ENCODE peak calls at places on chromosomes 12 and 14, in nine cellular contexts. One of them, this sample, is unnamed.

GRCh38 chr12:66774921-66775320 is 96.0 kb upstream of the GRIP1 start:
- DNase-seq in stimulated activated CD4-positive, alpha-beta T cell treated with anti-CD3 and anti-CD28 coated beads, Interleukin-15, amount 100 ng/mL, for 1 hour: no peak
- DNase-seq in activated effector memory CD4-positive, alpha-beta T cell treated with anti-CD3 and anti-CD28 coated beads, Interleukin-2, amount 50 U/mL, for 16 hours: no peak
- DNase-seq in brain microvascular endothelial cell: no peak
- DNase-seq in heart left ventricle: no peak
- DNase-seq in OCI-LY7: no peak
- DNase-seq in lower leg skin: no peak
- DNase-seq in HT1080: no peak
- DNase-seq in psoas muscle: no peak
- DNase-seq in this sample: no peak

GRCh38 chr12:95986635-95987535 is 9.3 kb downstream of the HAL start:
- DNase-seq in stimulated activated CD4-positive, alpha-beta T cell treated with anti-CD3 and anti-CD28 coated beads, Interleukin-15, amount 100 ng/mL, for 1 hour: no peak
- DNase-seq in activated effector memory CD4-positive, alpha-beta T cell treated with anti-CD3 and anti-CD28 coated beads, Interleukin-2, amount 50 U/mL, for 16 hours: no peak
- DNase-seq in brain microvascular endothelial cell: no peak
- DNase-seq in heart left ventricle: no peak
- DNase-seq in OCI-LY7: no peak
- DNase-seq in lower leg skin: no peak
- DNase-seq in HT1080: no peak
- DNase-seq in psoas muscle: no peak
- DNase-seq in this sample: no peak

GRCh38 chr12:7108042-7108927 is 729 bp downstream of the C1RL start:
- DNase-seq in stimulated activated CD4-positive, alpha-beta T cell treated with anti-CD3 and anti-CD28 coated beads, Interleukin-15, amount 100 ng/mL, for 1 hour: peak; percentile 50
- DNase-seq in activated effector memory CD4-positive, alpha-beta T cell treated with anti-CD3 and anti-CD28 coated beads, Interleukin-2, amount 50 U/mL, for 16 hours: peak; percentile 90
- DNase-seq in brain microvascular endothelial cell: peak; percentile 33
- DNase-seq in heart left ventricle: peak; percentile 63
- DNase-seq in OCI-LY7: peak; percentile 75
- DNase-seq in lower leg skin: peak; percentile 95
- DNase-seq in HT1080: peak; percentile 83
- DNase-seq in psoas muscle: peak; percentile 83
- DNase-seq in this sample: peak; percentile 35

GRCh38 chr12:50672158-50672557 is 91.7 kb upstream of the ATF1 start:
- DNase-seq in stimulated activated CD4-positive, alpha-beta T cell treated with anti-CD3 and anti-CD28 coated beads, Interleukin-15, amount 100 ng/mL, for 1 hour: no peak
- DNase-seq in activated effector memory CD4-positive, alpha-beta T cell treated with anti-CD3 and anti-CD28 coated beads, Interleukin-2, amount 50 U/mL, for 16 hours: no peak
- DNase-seq in brain microvascular endothelial cell: no peak
- DNase-seq in heart left ventricle: no peak
- DNase-seq in OCI-LY7: no peak
- DNase-seq in lower leg skin: no peak
- DNase-seq in HT1080: no peak
- DNase-seq in psoas muscle: no peak
- DNase-seq in this sample: no peak

GRCh38 chr12:124694846-124695497 is 127.6 kb upstream of the NCOR2 start:
- DNase-seq in stimulated activated CD4-positive, alpha-beta T cell treated with anti-CD3 and anti-CD28 coated beads, Interleukin-15, amount 100 ng/mL, for 1 hour: no peak
- DNase-seq in activated effector memory CD4-positive, alpha-beta T cell treated with anti-CD3 and anti-CD28 coated beads, Interleukin-2, amount 50 U/mL, for 16 hours: no peak
- DNase-seq in brain microvascular endothelial cell: peak; percentile 91
- DNase-seq in heart left ventricle: peak; percentile 75
- DNase-seq in OCI-LY7: no peak
- DNase-seq in lower leg skin: no peak
- DNase-seq in HT1080: peak; percentile 80
- DNase-seq in psoas muscle: peak; percentile 46
- DNase-seq in this sample: no peak

GRCh38 chr14:101175731-101176534 is 272.4 kb upstream of the RTL1 start:
- DNase-seq in stimulated activated CD4-positive, alpha-beta T cell treated with anti-CD3 and anti-CD28 coated beads, Interleukin-15, amount 100 ng/mL, for 1 hour: no peak
- DNase-seq in activated effector memory CD4-positive, alpha-beta T cell treated with anti-CD3 and anti-CD28 coated beads, Interleukin-2, amount 50 U/mL, for 16 hours: no peak
- DNase-seq in brain microvascular endothelial cell: no peak
- DNase-seq in heart left ventricle: no peak
- DNase-seq in OCI-LY7: no peak
- DNase-seq in lower leg skin: peak; percentile 52
- DNase-seq in HT1080: no peak
- DNase-seq in psoas muscle: no peak
- DNase-seq in this sample: no peak

GRCh38 chr12:58139894-58140293 is 198.5 kb downstream of the ATP23 start:
- DNase-seq in stimulated activated CD4-positive, alpha-beta T cell treated with anti-CD3 and anti-CD28 coated beads, Interleukin-15, amount 100 ng/mL, for 1 hour: no peak
- DNase-seq in activated effector memory CD4-positive, alpha-beta T cell treated with anti-CD3 and anti-CD28 coated beads, Interleukin-2, amount 50 U/mL, for 16 hours: no peak
- DNase-seq in brain microvascular endothelial cell: no peak
- DNase-seq in heart left ventricle: no peak
- DNase-seq in OCI-LY7: no peak
- DNase-seq in lower leg skin: no peak
- DNase-seq in HT1080: no peak
- DNase-seq in psoas muscle: no peak
- DNase-seq in this sample: no peak

GRCh38 chr12:118103231-118103600 is 595 bp downstream of the VSIG10 start:
- DNase-seq in stimulated activated CD4-positive, alpha-beta T cell treated with anti-CD3 and anti-CD28 coated beads, Interleukin-15, amount 100 ng/mL, for 1 hour: no peak
- DNase-seq in activated effector memory CD4-positive, alpha-beta T cell treated with anti-CD3 and anti-CD28 coated beads, Interleukin-2, amount 50 U/mL, for 16 hours: peak; percentile 63
- DNase-seq in brain microvascular endothelial cell: no peak
- DNase-seq in heart left ventricle: no peak
- DNase-seq in OCI-LY7: no peak
- DNase-seq in lower leg skin: peak; percentile 88
- DNase-seq in HT1080: peak; percentile 30
- DNase-seq in psoas muscle: peak; percentile 16
- DNase-seq in this sample: no peak

GRCh38 chr12:80946591-80946990 is 8.9 kb upstream of the LIN7A start:
- DNase-seq in stimulated activated CD4-positive, alpha-beta T cell treated with anti-CD3 and anti-CD28 coated beads, Interleukin-15, amount 100 ng/mL, for 1 hour: no peak
- DNase-seq in activated effector memory CD4-positive, alpha-beta T cell treated with anti-CD3 and anti-CD28 coated beads, Interleukin-2, amount 50 U/mL, for 16 hours: no peak
- DNase-seq in brain microvascular endothelial cell: no peak
- DNase-seq in heart left ventricle: no peak
- DNase-seq in OCI-LY7: no peak
- DNase-seq in lower leg skin: no peak
- DNase-seq in HT1080: no peak
- DNase-seq in psoas muscle: no peak
- DNase-seq in this sample: no peak

GRCh38 chr14:49868720-49869114 is 16.1 kb upstream of the NEMF start:
- DNase-seq in stimulated activated CD4-positive, alpha-beta T cell treated with anti-CD3 and anti-CD28 coated beads, Interleukin-15, amount 100 ng/mL, for 1 hour: no peak
- DNase-seq in activated effector memory CD4-positive, alpha-beta T cell treated with anti-CD3 and anti-CD28 coated beads, Interleukin-2, amount 50 U/mL, for 16 hours: no peak
- DNase-seq in brain microvascular endothelial cell: no peak
- DNase-seq in heart left ventricle: no peak
- DNase-seq in OCI-LY7: no peak
- DNase-seq in lower leg skin: no peak
- DNase-seq in HT1080: no peak
- DNase-seq in psoas muscle: no peak
- DNase-seq in this sample: no peak

GRCh38 chr14:99075771-99076370 is 196.1 kb downstream of the BCL11B start:
- DNase-seq in stimulated activated CD4-positive, alpha-beta T cell treated with anti-CD3 and anti-CD28 coated beads, Interleukin-15, amount 100 ng/mL, for 1 hour: no peak
- DNase-seq in activated effector memory CD4-positive, alpha-beta T cell treated with anti-CD3 and anti-CD28 coated beads, Interleukin-2, amount 50 U/mL, for 16 hours: no peak
- DNase-seq in brain microvascular endothelial cell: no peak
- DNase-seq in heart left ventricle: no peak
- DNase-seq in OCI-LY7: no peak
- DNase-seq in lower leg skin: peak; percentile 61
- DNase-seq in HT1080: no peak
- DNase-seq in psoas muscle: no peak
- DNase-seq in this sample: no peak

GRCh38 chr12:29616664-29617409 is 119.4 kb upstream of the OVCH1 start:
- DNase-seq in stimulated activated CD4-positive, alpha-beta T cell treated with anti-CD3 and anti-CD28 coated beads, Interleukin-15, amount 100 ng/mL, for 1 hour: no peak
- DNase-seq in activated effector memory CD4-positive, alpha-beta T cell treated with anti-CD3 and anti-CD28 coated beads, Interleukin-2, amount 50 U/mL, for 16 hours: no peak
- DNase-seq in brain microvascular endothelial cell: peak; percentile 95
- DNase-seq in heart left ventricle: no peak
- DNase-seq in OCI-LY7: no peak
- DNase-seq in lower leg skin: no peak
- DNase-seq in HT1080: peak; percentile 78
- DNase-seq in psoas muscle: no peak
- DNase-seq in this sample: no peak

GRCh38 chr14:75959031-75959430 is 22.8 kb downstream of the TGFB3 start:
- DNase-seq in stimulated activated CD4-positive, alpha-beta T cell treated with anti-CD3 and anti-CD28 coated beads, Interleukin-15, amount 100 ng/mL, for 1 hour: no peak
- DNase-seq in activated effector memory CD4-positive, alpha-beta T cell treated with anti-CD3 and anti-CD28 coated beads, Interleukin-2, amount 50 U/mL, for 16 hours: no peak
- DNase-seq in brain microvascular endothelial cell: no peak
- DNase-seq in heart left ventricle: no peak
- DNase-seq in OCI-LY7: no peak
- DNase-seq in lower leg skin: no peak
- DNase-seq in HT1080: no peak
- DNase-seq in psoas muscle: no peak
- DNase-seq in this sample: no peak

GRCh38 chr14:64815257-64815656 is 64.5 kb downstream of the SPTB start:
- DNase-seq in stimulated activated CD4-positive, alpha-beta T cell treated with anti-CD3 and anti-CD28 coated beads, Interleukin-15, amount 100 ng/mL, for 1 hour: no peak
- DNase-seq in activated effector memory CD4-positive, alpha-beta T cell treated with anti-CD3 and anti-CD28 coated beads, Interleukin-2, amount 50 U/mL, for 16 hours: no peak
- DNase-seq in brain microvascular endothelial cell: no peak
- DNase-seq in heart left ventricle: no peak
- DNase-seq in OCI-LY7: no peak
- DNase-seq in lower leg skin: peak; percentile 45
- DNase-seq in HT1080: no peak
- DNase-seq in psoas muscle: no peak
- DNase-seq in this sample: no peak

GRCh38 chr14:99729991-99730875 is 46.1 kb downstream of the CYP46A1 start:
- DNase-seq in stimulated activated CD4-positive, alpha-beta T cell treated with anti-CD3 and anti-CD28 coated beads, Interleukin-15, amount 100 ng/mL, for 1 hour: peak; percentile 67
- DNase-seq in activated effector memory CD4-positive, alpha-beta T cell treated with anti-CD3 and anti-CD28 coated beads, Interleukin-2, amount 50 U/mL, for 16 hours: peak; percentile 88
- DNase-seq in brain microvascular endothelial cell: no peak
- DNase-seq in heart left ventricle: peak; percentile 61
- DNase-seq in OCI-LY7: peak; percentile 54
- DNase-seq in lower leg skin: peak; percentile 91
- DNase-seq in HT1080: peak; percentile 39
- DNase-seq in psoas muscle: peak; percentile 72
- DNase-seq in this sample: no peak

GRCh38 chr14:54713364-54713763 is 146.4 kb downstream of the SAMD4A start:
- DNase-seq in stimulated activated CD4-positive, alpha-beta T cell treated with anti-CD3 and anti-CD28 coated beads, Interleukin-15, amount 100 ng/mL, for 1 hour: no peak
- DNase-seq in activated effector memory CD4-positive, alpha-beta T cell treated with anti-CD3 and anti-CD28 coated beads, Interleukin-2, amount 50 U/mL, for 16 hours: no peak
- DNase-seq in brain microvascular endothelial cell: no peak
- DNase-seq in heart left ventricle: no peak
- DNase-seq in OCI-LY7: no peak
- DNase-seq in lower leg skin: no peak
- DNase-seq in HT1080: no peak
- DNase-seq in psoas muscle: no peak
- DNase-seq in this sample: no peak

GRCh38 chr12:25950329-25951115 is 8.0 kb upstream of the RASSF8 start:
- DNase-seq in stimulated activated CD4-positive, alpha-beta T cell treated with anti-CD3 and anti-CD28 coated beads, Interleukin-15, amount 100 ng/mL, for 1 hour: no peak
- DNase-seq in activated effector memory CD4-positive, alpha-beta T cell treated with anti-CD3 and anti-CD28 coated beads, Interleukin-2, amount 50 U/mL, for 16 hours: no peak
- DNase-seq in brain microvascular endothelial cell: no peak
- DNase-seq in heart left ventricle: no peak
- DNase-seq in OCI-LY7: no peak
- DNase-seq in lower leg skin: no peak
- DNase-seq in HT1080: peak; percentile 61
- DNase-seq in psoas muscle: no peak
- DNase-seq in this sample: no peak

GRCh38 chr12:11785722-11786121 is 136.2 kb downstream of the ETV6 start:
- DNase-seq in stimulated activated CD4-positive, alpha-beta T cell treated with anti-CD3 and anti-CD28 coated beads, Interleukin-15, amount 100 ng/mL, for 1 hour: no peak
- DNase-seq in activated effector memory CD4-positive, alpha-beta T cell treated with anti-CD3 and anti-CD28 coated beads, Interleukin-2, amount 50 U/mL, for 16 hours: no peak
- DNase-seq in brain microvascular endothelial cell: no peak
- DNase-seq in heart left ventricle: no peak
- DNase-seq in OCI-LY7: no peak
- DNase-seq in lower leg skin: no peak
- DNase-seq in HT1080: no peak
- DNase-seq in psoas muscle: no peak
- DNase-seq in this sample: no peak

GRCh38 chr14:101791919-101792572 is 30.5 kb downstream of the PPP2R5C start:
- DNase-seq in stimulated activated CD4-positive, alpha-beta T cell treated with anti-CD3 and anti-CD28 coated beads, Interleukin-15, amount 100 ng/mL, for 1 hour: no peak
- DNase-seq in activated effector memory CD4-positive, alpha-beta T cell treated with anti-CD3 and anti-CD28 coated beads, Interleukin-2, amount 50 U/mL, for 16 hours: no peak
- DNase-seq in brain microvascular endothelial cell: peak; percentile 39
- DNase-seq in heart left ventricle: no peak
- DNase-seq in OCI-LY7: peak; percentile 37
- DNase-seq in lower leg skin: no peak
- DNase-seq in HT1080: peak; percentile 34
- DNase-seq in psoas muscle: no peak
- DNase-seq in this sample: no peak

GRCh38 chr12:67455236-67455635 is 186.1 kb downstream of the CAND1 start:
- DNase-seq in stimulated activated CD4-positive, alpha-beta T cell treated with anti-CD3 and anti-CD28 coated beads, Interleukin-15, amount 100 ng/mL, for 1 hour: no peak
- DNase-seq in activated effector memory CD4-positive, alpha-beta T cell treated with anti-CD3 and anti-CD28 coated beads, Interleukin-2, amount 50 U/mL, for 16 hours: no peak
- DNase-seq in brain microvascular endothelial cell: no peak
- DNase-seq in heart left ventricle: peak; percentile 23
- DNase-seq in OCI-LY7: no peak
- DNase-seq in lower leg skin: no peak
- DNase-seq in HT1080: no peak
- DNase-seq in psoas muscle: no peak
- DNase-seq in this sample: no peak

GRCh38 chr12:93536111-93536765 is 36.2 kb upstream of the SOCS2 start:
- DNase-seq in stimulated activated CD4-positive, alpha-beta T cell treated with anti-CD3 and anti-CD28 coated beads, Interleukin-15, amount 100 ng/mL, for 1 hour: no peak
- DNase-seq in activated effector memory CD4-positive, alpha-beta T cell treated with anti-CD3 and anti-CD28 coated beads, Interleukin-2, amount 50 U/mL, for 16 hours: no peak
- DNase-seq in brain microvascular endothelial cell: no peak
- DNase-seq in heart left ventricle: no peak
- DNase-seq in OCI-LY7: peak; percentile 20
- DNase-seq in lower leg skin: no peak
- DNase-seq in HT1080: no peak
- DNase-seq in psoas muscle: no peak
- DNase-seq in this sample: no peak

GRCh38 chr12:27233814-27234213 is 10.3 kb upstream of the STK38L start:
- DNase-seq in stimulated activated CD4-positive, alpha-beta T cell treated with anti-CD3 and anti-CD28 coated beads, Interleukin-15, amount 100 ng/mL, for 1 hour: no peak
- DNase-seq in activated effector memory CD4-positive, alpha-beta T cell treated with anti-CD3 and anti-CD28 coated beads, Interleukin-2, amount 50 U/mL, for 16 hours: no peak
- DNase-seq in brain microvascular endothelial cell: no peak
- DNase-seq in heart left ventricle: no peak
- DNase-seq in OCI-LY7: no peak
- DNase-seq in lower leg skin: no peak
- DNase-seq in HT1080: no peak
- DNase-seq in psoas muscle: no peak
- DNase-seq in this sample: no peak

GRCh38 chr12:94282675-94283074 is 134.3 kb downstream of the PLXNC1 start:
- DNase-seq in stimulated activated CD4-positive, alpha-beta T cell treated with anti-CD3 and anti-CD28 coated beads, Interleukin-15, amount 100 ng/mL, for 1 hour: no peak
- DNase-seq in activated effector memory CD4-positive, alpha-beta T cell treated with anti-CD3 and anti-CD28 coated beads, Interleukin-2, amount 50 U/mL, for 16 hours: peak; percentile 79
- DNase-seq in brain microvascular endothelial cell: no peak
- DNase-seq in heart left ventricle: no peak
- DNase-seq in OCI-LY7: no peak
- DNase-seq in lower leg skin: no peak
- DNase-seq in HT1080: no peak
- DNase-seq in psoas muscle: no peak
- DNase-seq in this sample: no peak

GRCh38 chr12:52867636-52868035 is 18.8 kb upstream of the KRT78 start:
- DNase-seq in stimulated activated CD4-positive, alpha-beta T cell treated with anti-CD3 and anti-CD28 coated beads, Interleukin-15, amount 100 ng/mL, for 1 hour: no peak
- DNase-seq in activated effector memory CD4-positive, alpha-beta T cell treated with anti-CD3 and anti-CD28 coated beads, Interleukin-2, amount 50 U/mL, for 16 hours: peak; percentile 67
- DNase-seq in brain microvascular endothelial cell: no peak
- DNase-seq in heart left ventricle: peak; percentile 54
- DNase-seq in OCI-LY7: no peak
- DNase-seq in lower leg skin: peak; percentile 96
- DNase-seq in HT1080: no peak
- DNase-seq in psoas muscle: peak; percentile 69
- DNase-seq in this sample: no peak

GRCh38 chr14:44170099-44170498 is 337.0 kb downstream of the FSCB start:
- DNase-seq in stimulated activated CD4-positive, alpha-beta T cell treated with anti-CD3 and anti-CD28 coated beads, Interleukin-15, amount 100 ng/mL, for 1 hour: no peak
- DNase-seq in activated effector memory CD4-positive, alpha-beta T cell treated with anti-CD3 and anti-CD28 coated beads, Interleukin-2, amount 50 U/mL, for 16 hours: no peak
- DNase-seq in brain microvascular endothelial cell: no peak
- DNase-seq in heart left ventricle: no peak
- DNase-seq in OCI-LY7: no peak
- DNase-seq in lower leg skin: no peak
- DNase-seq in HT1080: peak; percentile 49
- DNase-seq in psoas muscle: no peak
- DNase-seq in this sample: no peak

GRCh38 chr12:99087278-99087677 is 442.2 kb downstream of the APAF1 start:
- DNase-seq in stimulated activated CD4-positive, alpha-beta T cell treated with anti-CD3 and anti-CD28 coated beads, Interleukin-15, amount 100 ng/mL, for 1 hour: no peak
- DNase-seq in activated effector memory CD4-positive, alpha-beta T cell treated with anti-CD3 and anti-CD28 coated beads, Interleukin-2, amount 50 U/mL, for 16 hours: no peak
- DNase-seq in brain microvascular endothelial cell: no peak
- DNase-seq in heart left ventricle: no peak
- DNase-seq in OCI-LY7: no peak
- DNase-seq in lower leg skin: no peak
- DNase-seq in HT1080: no peak
- DNase-seq in psoas muscle: no peak
- DNase-seq in this sample: no peak

GRCh38 chr12:117522559-117522958 is 161.1 kb upstream of the NOS1 start:
- DNase-seq in stimulated activated CD4-positive, alpha-beta T cell treated with anti-CD3 and anti-CD28 coated beads, Interleukin-15, amount 100 ng/mL, for 1 hour: no peak
- DNase-seq in activated effector memory CD4-positive, alpha-beta T cell treated with anti-CD3 and anti-CD28 coated beads, Interleukin-2, amount 50 U/mL, for 16 hours: no peak
- DNase-seq in brain microvascular endothelial cell: no peak
- DNase-seq in heart left ventricle: no peak
- DNase-seq in OCI-LY7: no peak
- DNase-seq in lower leg skin: peak; percentile 52
- DNase-seq in HT1080: no peak
- DNase-seq in psoas muscle: no peak
- DNase-seq in this sample: no peak

GRCh38 chr12:123487428-123487827 is 29.5 kb downstream of the SNRNP35 start:
- DNase-seq in stimulated activated CD4-positive, alpha-beta T cell treated with anti-CD3 and anti-CD28 coated beads, Interleukin-15, amount 100 ng/mL, for 1 hour: no peak
- DNase-seq in activated effector memory CD4-positive, alpha-beta T cell treated with anti-CD3 and anti-CD28 coated beads, Interleukin-2, amount 50 U/mL, for 16 hours: no peak
- DNase-seq in brain microvascular endothelial cell: no peak
- DNase-seq in heart left ventricle: no peak
- DNase-seq in OCI-LY7: no peak
- DNase-seq in lower leg skin: no peak
- DNase-seq in HT1080: no peak
- DNase-seq in psoas muscle: no peak
- DNase-seq in this sample: no peak

GRCh38 chr14:98685725-98686124 is 586.3 kb downstream of the BCL11B start:
- DNase-seq in stimulated activated CD4-positive, alpha-beta T cell treated with anti-CD3 and anti-CD28 coated beads, Interleukin-15, amount 100 ng/mL, for 1 hour: no peak
- DNase-seq in activated effector memory CD4-positive, alpha-beta T cell treated with anti-CD3 and anti-CD28 coated beads, Interleukin-2, amount 50 U/mL, for 16 hours: no peak
- DNase-seq in brain microvascular endothelial cell: no peak
- DNase-seq in heart left ventricle: no peak
- DNase-seq in OCI-LY7: no peak
- DNase-seq in lower leg skin: no peak
- DNase-seq in HT1080: no peak
- DNase-seq in psoas muscle: no peak
- DNase-seq in this sample: no peak

GRCh38 chr12:70402597-70402996 is 36.5 kb downstream of the KCNMB4 start:
- DNase-seq in stimulated activated CD4-positive, alpha-beta T cell treated with anti-CD3 and anti-CD28 coated beads, Interleukin-15, amount 100 ng/mL, for 1 hour: no peak
- DNase-seq in activated effector memory CD4-positive, alpha-beta T cell treated with anti-CD3 and anti-CD28 coated beads, Interleukin-2, amount 50 U/mL, for 16 hours: no peak
- DNase-seq in brain microvascular endothelial cell: no peak
- DNase-seq in heart left ventricle: no peak
- DNase-seq in OCI-LY7: peak; percentile 8
- DNase-seq in lower leg skin: no peak
- DNase-seq in HT1080: no peak
- DNase-seq in psoas muscle: no peak
- DNase-seq in this sample: no peak

GRCh38 chr12:118544569-118544968 is 168.2 kb downstream of the SUDS3 start:
- DNase-seq in stimulated activated CD4-positive, alpha-beta T cell treated with anti-CD3 and anti-CD28 coated beads, Interleukin-15, amount 100 ng/mL, for 1 hour: no peak
- DNase-seq in activated effector memory CD4-positive, alpha-beta T cell treated with anti-CD3 and anti-CD28 coated beads, Interleukin-2, amount 50 U/mL, for 16 hours: no peak
- DNase-seq in brain microvascular endothelial cell: peak; percentile 64
- DNase-seq in heart left ventricle: no peak
- DNase-seq in OCI-LY7: no peak
- DNase-seq in lower leg skin: no peak
- DNase-seq in HT1080: peak; percentile 94
- DNase-seq in psoas muscle: no peak
- DNase-seq in this sample: no peak